ENCODE peak calls at places on chromosomes 1 and 21, in four cellular contexts. V is K562, O is GM12878, T is HL-60. M is an unnamed sample.

GRCh38 chr1:48619529-48619928 is 147.5 kb upstream of the SPATA6 start:
- DNase-seq in V (peak; percentile 17), O (no peak), T (no peak), M (no peak)

GRCh38 chr1:57474097-57474750 is 50.4 kb upstream of the DAB1 start:
- DNase-seq in T (no peak), V (no peak), O (no peak), M (no peak)

GRCh38 chr1:235901461-235901860 is 34.8 kb upstream of the LYST start:
- DNase-seq in T (peak; percentile 21), V (no peak), O (no peak), M (no peak)

GRCh38 chr1:84724128-84724860 is 34.0 kb upstream of the SSX2IP start:
- DNase-seq in O (no peak), T (no peak), V (peak; percentile 75), M (no peak)

GRCh38 chr1:17471393-17471792 is 31.9 kb upstream of the RCC2 start:
- DNase-seq in T (no peak), V (no peak), O (no peak), M (no peak)

GRCh38 chr1:228162286-228163003 is 3.2 kb upstream of the IBA57 start:
- DNase-seq in O (no peak), V (no peak), T (no peak), M (no peak)

GRCh38 chr1:217718873-217719272 is 87.7 kb downstream of the SPATA17 start:
- DNase-seq in O (no peak), V (no peak), T (no peak), M (no peak)

GRCh38 chr21:42678618-42679295 is 25.3 kb downstream of the PDE9A start:
- DNase-seq in O (no peak), T (no peak), V (no peak), M (no peak)

GRCh38 chr1:9826616-9827015 is 2.9 kb upstream of the CLSTN1 start:
- DNase-seq in O (no peak), V (peak; percentile 16), T (no peak), M (no peak)

GRCh38 chr1:148309940-148310500 is 157.9 kb upstream of the NBPF11 start:
- DNase-seq in T (no peak), O (no peak), V (no peak), M (no peak)

GRCh38 chr21:44872568-44873355 is 728 bp downstream of the PTTG1IP start:
- DNase-seq in T (no peak), O (no peak), V (peak; percentile 51), M (no peak)

GRCh38 chr1:192263436-192263835 is 53.4 kb upstream of the RGS21 start:
- DNase-seq in O (no peak), T (no peak), V (no peak), M (no peak)

GRCh38 chr21:26449161-26449560 is 123.9 kb downstream of the CYYR1 start:
- DNase-seq in O (no peak), V (no peak), T (no peak), M (no peak)

GRCh38 chr1:95068956-95069710 is 3.6 kb downstream of the ALG14 start:
- DNase-seq in O (no peak), T (no peak), V (no peak), M (no peak)

GRCh38 chr1:193471981-193472380 is 285.6 kb upstream of the B3GALT2 start:
- DNase-seq in O (no peak), V (no peak), T (no peak), M (no peak)

GRCh38 chr1:114118351-114118990 is 35.2 kb downstream of the SYT6 start:
- DNase-seq in O (no peak), V (no peak), T (no peak), M (no peak)

GRCh38 chr21:43306911-43307676 is 119.8 kb downstream of the SIK1 start:
- DNase-seq in T (no peak), V (no peak), O (peak; percentile 39), M (no peak)

GRCh38 chr1:152901631-152902030 is 6.7 kb upstream of the IVL start:
- DNase-seq in V (no peak), O (no peak), T (no peak), M (no peak)

GRCh38 chr21:20108976-20109375 is 889.2 kb upstream of the NCAM2 start:
- DNase-seq in O (no peak), V (no peak), T (no peak), M (no peak)
- TF ChIP-seq SPI1 in O (no peak), V (no peak), T (no peak), M (no peak)

GRCh38 chr1:165069829-165070228 is 286.7 kb downstream of the LMX1A start:
- DNase-seq in O (no peak), T (no peak), V (no peak), M (no peak)
- TF ChIP-seq SPI1 in O (no peak), T (no peak), V (no peak), M (no peak)

GRCh38 chr1:231940116-231940515 is 313.5 kb downstream of the DISC1 start:
- DNase-seq in T (no peak), O (no peak), V (no peak), M (no peak)

GRCh38 chr1:231939118-231939517 is 312.5 kb downstream of the DISC1 start:
- DNase-seq in V (no peak), T (no peak), O (no peak), M (no peak)

GRCh38 chr1:231943084-231943483 is 316.5 kb downstream of the DISC1 start:
- DNase-seq in O (no peak), T (no peak), V (no peak), M (no peak)

GRCh38 chr1:231938651-231939050 is 312.1 kb downstream of the DISC1 start:
- DNase-seq in T (no peak), V (no peak), O (no peak), M (no peak)

GRCh38 chr1:231940721-231941120 is 314.1 kb downstream of the DISC1 start:
- DNase-seq in T (no peak), V (no peak), O (no peak), M (no peak)
- TF ChIP-seq SPI1 in T (no peak), V (no peak), O (no peak), M (no peak)

GRCh38 chr1:112686417-112686816 is 12.0 kb downstream of the MOV10 start:
- DNase-seq in V (peak; percentile 9), O (no peak), T (no peak), M (no peak)

GRCh38 chr1:112688781-112689193 is 14.3 kb downstream of the MOV10 start:
- DNase-seq in T (no peak), V (no peak), O (no peak), M (no peak)

GRCh38 chr1:112686835-112687234 is 12.4 kb downstream of the MOV10 start:
- DNase-seq in T (no peak), V (peak; percentile 69), O (no peak), M (no peak)

GRCh38 chr1:112687785-112688496 is 13.5 kb downstream of the MOV10 start:
- DNase-seq in T (no peak), O (no peak), V (no peak), M (no peak)

GRCh38 chr1:112687361-112687760 is 12.9 kb downstream of the MOV10 start:
- DNase-seq in T (no peak), O (no peak), V (peak; percentile 5), M (no peak)
- TF ChIP-seq SPI1 in T (no peak), O (no peak), V (no peak), M (no peak)

DNA sequence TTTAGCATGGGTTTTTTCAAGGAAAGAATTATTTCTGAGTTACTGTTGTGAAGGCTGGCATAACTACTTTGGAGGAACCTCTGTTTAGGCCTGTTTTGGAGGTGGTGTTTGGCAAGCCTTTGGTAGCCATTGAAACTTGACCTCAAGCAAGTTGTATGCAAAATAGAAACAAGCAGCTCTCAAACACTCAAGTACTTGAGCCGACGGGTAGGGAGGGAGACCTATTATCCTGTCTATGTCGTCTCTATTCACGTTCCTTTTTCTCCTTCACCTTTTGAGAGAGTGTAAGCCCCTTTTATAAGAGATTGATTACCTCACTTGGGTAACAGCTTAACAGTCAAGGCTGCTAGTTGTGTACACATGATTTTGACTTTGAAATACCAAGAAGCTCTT is 878.3 kb upstream of the CXADR start:
- DNase-seq in O (no peak), T (no peak), V (no peak), M (no peak)
- TF ChIP-seq SPI1 in O (no peak), T (no peak), V (no peak), M (no peak)

GRCh38 chr1:211830055-211830329 is 571 bp downstream of the LPGAT1 start:
- DNase-seq in V (no peak), O (no peak), T (peak; percentile 65), M (no peak)
- TF ChIP-seq SPI1 in V (no peak), O (no peak), T (no peak), M (no peak)

GRCh38 chr1:37723390-37724078 is 31.2 kb downstream of the CDCA8 start:
- DNase-seq in O (no peak), T (no peak), V (no peak), M (no peak)
- TF ChIP-seq SPI1 in O (no peak), T (no peak), V (no peak), M (no peak)

M was measured in GM12891.